ENCODE peak calls at places on chromosome 22, in six cellular contexts. L is effector memory CD4-positive, alpha-beta T cell; F is foreskin fibroblast; K is stimulated activated CD4-positive, alpha-beta T cell treated with anti-CD3 and anti-CD28 coated beads, Interleukin-1b, Interleukin-23, amount 100 ng/mL, for 24 hours; Q is immature natural killer cell; Y is RCC 7860. H is an unnamed sample.

GRCh38 chr22:29517215-29517908 is 36.2 kb downstream of the THOC5 start:
- DNase-seq in L (no peak), F (no peak), K (no peak), Q (no peak), Y (no peak), H (no peak)

GRCh38 chr22:50641696-50642607 is 14.0 kb upstream of the ARSA start:
- DNase-seq in L (no peak), F (peak), K (no peak), Q (no peak), Y (no peak), H (no peak)

GRCh38 chr22:50318698-50319411 is 8.0 kb downstream of the DENND6B start:
- DNase-seq in L (no peak), F (no peak), K (no peak), Q (no peak), Y (no peak), H (no peak)

GRCh38 chr22:50255607-50256006 is 4.5 kb upstream of the HDAC10 start:
- DNase-seq in L (no peak), F (no peak), K (no peak), Q (no peak), Y (no peak), H (no peak)

GRCh38 chr22:20601308-20601707 is 93.9 kb downstream of the MED15 start:
- DNase-seq in L (no peak), F (no peak), K (no peak), Q (no peak), Y (no peak), H (no peak)

GRCh38 chr22:47943729-47944700 is 1181.6 kb downstream of the TBC1D22A start:
- DNase-seq in L (no peak), F (no peak), K (no peak), Q (peak), Y (no peak), H (no peak)

GRCh38 chr22:44363214-44363979 is 50.6 kb upstream of the SHISAL1 start:
- DNase-seq in L (no peak), F (peak), K (no peak), Q (no peak), Y (peak), H (peak)

GRCh38 chr22:46023558-46023981 is 46.6 kb upstream of the WNT7B start:
- DNase-seq in L (no peak), F (no peak), K (no peak), Q (no peak), Y (no peak), H (no peak)

GRCh38 chr22:32644252-32645100 is 157.0 kb upstream of the TIMP3 start:
- DNase-seq in L (no peak), F (no peak), K (no peak), Q (no peak), Y (peak), H (peak)

GRCh38 chr22:40218723-40219294 is 41.1 kb downstream of the TNRC6B start:
- DNase-seq in L (no peak), F (no peak), K (no peak), Q (no peak), Y (no peak), H (no peak)

GRCh38 chr22:17576475-17576874 is 13.2 kb downstream of the SLC25A18 start:
- DNase-seq in L (no peak), F (peak), K (no peak), Q (no peak), Y (peak), H (peak)

GRCh38 chr22:29479417-29480261 is at the start of gene NEFH:
- DNase-seq in L (no peak), F (no peak), K (no peak), Q (no peak), Y (no peak), H (no peak)

GRCh38 chr22:42743501-42743991 is 22.9 kb upstream of the A4GALT start:
- DNase-seq in L (no peak), F (peak), K (no peak), Q (no peak), Y (no peak), H (no peak)

GRCh38 chr22:37870273-37870672 is 21.1 kb downstream of the EIF3L start:
- DNase-seq in L (no peak), F (peak), K (no peak), Q (no peak), Y (no peak), H (no peak)

GRCh38 chr22:44623771-44624510 is 78.1 kb upstream of the PRR5 start:
- DNase-seq in L (no peak), F (peak), K (no peak), Q (no peak), Y (peak), H (no peak)

GRCh38 chr22:41052661-41053490 is 39.5 kb upstream of the EP300 start:
- DNase-seq in L (no peak), F (peak), K (no peak), Q (no peak), Y (no peak), H (peak)

GRCh38 chr22:17917490-17917983 is 106.8 kb downstream of the MICAL3 start:
- DNase-seq in L (no peak), F (no peak), K (no peak), Q (no peak), Y (peak), H (no peak)

GRCh38 chr22:40057652-40058051 is 62.9 kb downstream of the FAM83F start:
- DNase-seq in L (no peak), F (no peak), K (no peak), Q (no peak), Y (no peak), H (no peak)

GRCh38 chr22:35977136-35977535 is 51.5 kb downstream of the RBFOX2 start:
- DNase-seq in L (no peak), F (no peak), K (no peak), Q (no peak), Y (no peak), H (no peak)

GRCh38 chr22:45881524-45881875 is 95.5 kb downstream of the WNT7B start:
- DNase-seq in L (no peak), F (no peak), K (no peak), Q (no peak), Y (no peak), H (no peak)

GRCh38 chr22:41915035-41915782 is at the start of gene SHISA8:
- DNase-seq in L (peak), F (peak), K (peak), Q (peak), Y (no peak), H (no peak)

GRCh38 chr22:22767876-22768602 is 119.6 kb upstream of the IGLL5 start:
- DNase-seq in L (no peak), F (no peak), K (no peak), Q (no peak), Y (no peak), H (no peak)

GRCh38 chr22:44664149-44664548 is 37.9 kb upstream of the PRR5 start:
- DNase-seq in L (peak), F (peak), K (no peak), Q (peak), Y (peak), H (no peak)

GRCh38 chr22:46564084-46564714 is 26.8 kb upstream of the CELSR1 start:
- DNase-seq in L (no peak), F (no peak), K (no peak), Q (no peak), Y (no peak), H (no peak)

GRCh38 chr22:19977296-19978243 is 36.0 kb upstream of the TXNRD2 start:
- DNase-seq in L (no peak), F (no peak), K (no peak), Q (no peak), Y (no peak), H (no peak)

GRCh38 chr22:27011717-27012116 is 354.3 kb downstream of the MIAT start:
- DNase-seq in L (no peak), F (no peak), K (no peak), Q (no peak), Y (no peak), H (no peak)

GRCh38 chr22:35552186-35552842 is 11.7 kb downstream of the RASD2 start:
- DNase-seq in L (peak), F (no peak), K (peak), Q (peak), Y (no peak), H (no peak)